ENCODE peak calls at places on chromosomes 6 and 20, in ten cellular contexts. E, J, U, V, K, F, M, Y, T and I are unnamed samples.

GRCh38 chr6:131443514-131443913 is 129.5 kb upstream of the ARG1 start:
- DNase-seq in Y (peak; percentile 27), U (no peak), M (no peak), J (no peak), K (no peak), F (no peak), E (no peak), V (no peak), T (no peak), I (no peak)

GRCh38 chr20:17614812-17615644 is 45.2 kb downstream of the DSTN start:
- DNase-seq in F (peak; percentile 2), U (no peak), E (no peak), J (no peak), V (no peak), M (no peak), Y (no peak), K (peak; percentile 59), T (peak; percentile 38), I (peak; percentile 5)

GRCh38 chr6:167290786-167291622 is at the start of gene UNC93A:
- DNase-seq in Y (no peak), J (no peak), E (no peak), F (no peak), V (no peak), T (no peak), U (no peak), K (no peak), M (no peak), I (no peak)

GRCh38 chr6:134165827-134166226 is 113.4 kb upstream of the SLC2A12 start:
- DNase-seq in J (no peak), M (no peak), V (no peak), E (no peak), U (no peak), T (no peak), K (no peak), Y (no peak), F (no peak), I (no peak)

GRCh38 chr6:152356659-152357058 is 280.5 kb downstream of the SYNE1 start:
- DNase-seq in J (peak; percentile 45), K (no peak), Y (no peak), E (no peak), V (peak; percentile 21), U (peak; percentile 68), F (no peak), M (peak; percentile 27), T (no peak), I (peak; percentile 15)

GRCh38 chr20:34112600-34113061 is 588 bp upstream of the EIF2S2 start:
- DNase-seq in J (peak; percentile 36), U (peak; percentile 61), Y (peak; percentile 28), V (peak; percentile 52), E (peak; percentile 72), M (peak; percentile 29), T (peak; percentile 32), F (peak; percentile 23), K (no peak), I (peak; percentile 26)

GRCh38 chr6:30037182-30037788 is 23.8 kb upstream of the POLR1H start:
- DNase-seq in M (peak; percentile 31), F (no peak), V (peak; percentile 2), T (no peak), J (no peak), U (peak; percentile 40), Y (no peak), K (no peak), E (no peak), I (peak; percentile 10)

GRCh38 chr6:51559059-51559458 is 528.4 kb downstream of the PKHD1 start:
- DNase-seq in K (no peak), E (no peak), T (peak; percentile 27), U (no peak), Y (no peak), V (peak; percentile 37), M (no peak), F (no peak), J (no peak), I (no peak)

GRCh38 chr6:24408719-24409410 is 6.1 kb downstream of the MRS2 start:
- DNase-seq in V (no peak), M (no peak), F (no peak), T (no peak), E (no peak), K (no peak), Y (no peak), J (no peak), U (no peak), I (peak; percentile 15)

GRCh38 chr6:53347250-53347920 is 1.4 kb downstream of the ELOVL5 start:
- DNase-seq in U (peak; percentile 55), F (no peak), K (no peak), Y (peak; percentile 23), T (no peak), M (peak; percentile 43), V (no peak), E (peak; percentile 39), J (no peak), I (no peak)

GRCh38 chr6:41470341-41471063 is 75.7 kb upstream of the FOXP4 start:
- DNase-seq in K (peak; percentile 82), T (peak; percentile 47), Y (no peak), J (no peak), E (no peak), M (no peak), V (no peak), F (no peak), U (no peak), I (no peak)

GRCh38 chr20:56809668-56810067 is 180.6 kb downstream of the TFAP2C start:
- DNase-seq in E (no peak), F (no peak), U (no peak), V (no peak), K (no peak), T (no peak), M (no peak), J (no peak), Y (no peak), I (no peak)

GRCh38 chr20:31909253-31910070 is 39.0 kb downstream of the TTLL9 start:
- DNase-seq in F (no peak), V (no peak), T (no peak), J (no peak), K (no peak), E (no peak), M (no peak), Y (no peak), U (no peak), I (no peak)

GRCh38 chr20:40689100-40689942 is at the start of gene MAFB:
- DNase-seq in K (peak; percentile 97), F (peak; percentile 33), Y (no peak), V (peak; percentile 59), M (peak; percentile 90), E (peak; percentile 98), J (peak; percentile 99), T (peak; percentile 88), U (peak; percentile 94), I (peak; percentile 58)

GRCh38 chr20:43900062-43900461 is 14.6 kb upstream of the TOX2 start:
- DNase-seq in Y (no peak), E (no peak), F (no peak), J (no peak), T (no peak), U (no peak), K (no peak), M (no peak), V (no peak), I (no peak)

GRCh38 chr6:30589754-30590358 is 18.6 kb downstream of the ABCF1 start:
- DNase-seq in U (no peak), M (no peak), J (no peak), K (no peak), Y (no peak), V (no peak), F (no peak), T (no peak), E (no peak), I (no peak)

GRCh38 chr6:38997128-38997761 is 51.3 kb upstream of the GLP1R start:
- DNase-seq in M (no peak), T (peak; percentile 39), E (peak; percentile 8), V (no peak), Y (peak; percentile 39), F (no peak), J (no peak), K (peak; percentile 60), U (peak; percentile 49), I (peak; percentile 15)

GRCh38 chr6:56940463-56940862 is 14.4 kb upstream of the BEND6 start:
- DNase-seq in E (no peak), F (no peak), U (no peak), K (no peak), V (no peak), Y (no peak), M (no peak), J (no peak), T (no peak), I (no peak)

GRCh38 chr20:36591854-36592641 is 13.5 kb upstream of the RAB5IF start:
- DNase-seq in M (no peak), V (peak; percentile 31), T (no peak), E (peak; percentile 45), Y (peak; percentile 74), J (no peak), K (no peak), U (no peak), F (no peak), I (no peak)

GRCh38 chr6:112478036-112478435 is 130.9 kb downstream of the RFPL4B start:
- DNase-seq in K (no peak), T (no peak), J (no peak), E (no peak), Y (no peak), F (no peak), V (no peak), U (peak; percentile 5), M (no peak), I (no peak)

GRCh38 chr6:128333581-128334223 is 186.7 kb downstream of the PTPRK start:
- DNase-seq in M (no peak), F (no peak), U (no peak), J (no peak), K (no peak), T (no peak), E (no peak), V (no peak), Y (no peak), I (no peak)

GRCh38 chr6:33204415-33205171 is at the start of gene HSD17B8:
- DNase-seq in F (no peak), Y (peak; percentile 89), V (peak; percentile 75), M (peak; percentile 93), U (peak; percentile 93), E (peak; percentile 94), J (peak; percentile 94), T (peak; percentile 96), K (peak; percentile 96), I (peak; percentile 93)

GRCh38 chr20:31522756-31523155 is 8.5 kb downstream of the HM13 start:
- DNase-seq in Y (no peak), T (no peak), E (no peak), V (no peak), U (no peak), M (no peak), F (no peak), K (no peak), J (no peak), I (no peak)

GRCh38 chr20:44610313-44610965 is 28.1 kb downstream of the PKIG start:
- DNase-seq in F (no peak), Y (peak; percentile 77), E (no peak), J (no peak), K (no peak), M (peak; percentile 43), V (no peak), T (no peak), U (no peak), I (no peak)

GRCh38 chr6:164290101-164290500 is 875.6 kb downstream of the QKI start:
- DNase-seq in J (no peak), E (no peak), T (no peak), U (no peak), F (no peak), Y (no peak), M (no peak), K (no peak), V (no peak), I (no peak)

GRCh38 chr6:167572841-167573271 is 248.0 kb downstream of the TTLL2 start:
- DNase-seq in F (no peak), M (no peak), U (no peak), K (no peak), V (no peak), E (no peak), T (no peak), J (no peak), Y (no peak), I (no peak)

GRCh38 chr6:15296735-15297134 is 50.9 kb downstream of the JARID2 start:
- DNase-seq in Y (no peak), T (no peak), V (no peak), F (no peak), E (no peak), K (no peak), M (peak; percentile 67), U (no peak), J (no peak), I (no peak)

GRCh38 chr20:34299925-34300806 is 3.0 kb downstream of the AHCY start:
- DNase-seq in T (no peak), M (no peak), F (no peak), Y (no peak), U (no peak), J (peak; percentile 40), K (no peak), V (no peak), E (peak; percentile 78), I (no peak)